ENCODE peak calls at places on chromosomes 4 and X, in ten cellular contexts. J is cardiac muscle cell, D is HepG2, U is H1, V is mucosa of descending colon, C is BE2C, M is uterus, Q is tibial nerve, N is ovary, I is fibroblast of lung. Z is an unnamed sample.

GRCh38 chrX:23332101-23332887 is 2.4 kb upstream of the PTCHD1 start:
- DNase-seq in J (peak; percentile 21), D (no peak), U (no peak), V (no peak), C (no peak), M (no peak), Q (no peak), N (no peak), I (peak; percentile 0), Z (no peak)

GRCh38 chr4:173237152-173237551 is 68.5 kb downstream of the GALNT7 start:
- DNase-seq in J (no peak), D (no peak), U (no peak), V (no peak), C (no peak), M (no peak), Q (no peak), N (no peak), I (no peak), Z (no peak)

GRCh38 chr4:89111833-89112563 is 665 bp downstream of the TIGD2 start:
- DNase-seq in J (peak; percentile 35), D (peak; percentile 97), U (no peak), V (peak; percentile 29), C (no peak), M (no peak), Q (no peak), N (no peak), I (peak; percentile 97), Z (no peak)

GRCh38 chrX:9333873-9334272 is 131.0 kb upstream of the TBL1X start:
- DNase-seq in J (no peak), D (no peak), U (no peak), V (no peak), C (no peak), M (no peak), Q (no peak), N (no peak), I (no peak), Z (no peak)

GRCh38 chrX:40827331-40827730 is 92.0 kb upstream of the MED14 start:
- DNase-seq in J (no peak), D (no peak), U (no peak), V (no peak), C (no peak), M (no peak), Q (no peak), N (no peak), I (no peak), Z (no peak)

GRCh38 chrX:146396409-146396808 is 413.2 kb upstream of the CXorf51B start:
- DNase-seq in J (peak; percentile 4), D (no peak), U (no peak), V (no peak), C (no peak), M (no peak), Q (no peak), N (no peak), I (no peak), Z (no peak)

GRCh38 chr4:6272863-6273660 is 3.4 kb downstream of the WFS1 start:
- DNase-seq in J (peak; percentile 26), D (peak; percentile 70), U (no peak), V (no peak), C (peak; percentile 84), M (no peak), Q (no peak), N (peak; percentile 53), I (peak; percentile 65), Z (no peak)

GRCh38 chr4:185464184-185464583 is 7.3 kb downstream of the CCDC110 start:
- DNase-seq in J (peak; percentile 28), D (no peak), U (no peak), V (no peak), C (no peak), M (no peak), Q (no peak), N (no peak), I (no peak), Z (no peak)

GRCh38 chrX:130125090-130125489 is 14.8 kb upstream of the ELF4 start:
- DNase-seq in J (no peak), D (no peak), U (no peak), V (no peak), C (peak; percentile 51), M (peak; percentile 49), Q (peak; percentile 50), N (peak; percentile 31), I (peak; percentile 74), Z (no peak)

GRCh38 chr4:168654206-168655174 is 157.6 kb downstream of the PALLD start:
- DNase-seq in J (no peak), D (no peak), U (no peak), V (peak; percentile 86), C (no peak), M (no peak), Q (no peak), N (no peak), I (no peak), Z (no peak)

GRCh38 chr4:141311805-141312204 is 91.1 kb downstream of the ZNF330 start:
- DNase-seq in J (no peak), D (no peak), U (no peak), V (no peak), C (no peak), M (no peak), Q (no peak), N (no peak), I (no peak), Z (no peak)

GRCh38 chrX:74788545-74789086 is 136.6 kb downstream of the NEXMIF start:
- DNase-seq in J (no peak), D (no peak), U (no peak), V (peak; percentile 1), C (no peak), M (no peak), Q (no peak), N (no peak), I (no peak), Z (no peak)

GRCh38 chrX:130173190-130173895 is 1.6 kb downstream of the RAB33A start:
- DNase-seq in J (no peak), D (no peak), U (no peak), V (peak; percentile 45), C (no peak), M (peak; percentile 63), Q (peak; percentile 30), N (peak; percentile 52), I (peak; percentile 93), Z (no peak)

DNA sequence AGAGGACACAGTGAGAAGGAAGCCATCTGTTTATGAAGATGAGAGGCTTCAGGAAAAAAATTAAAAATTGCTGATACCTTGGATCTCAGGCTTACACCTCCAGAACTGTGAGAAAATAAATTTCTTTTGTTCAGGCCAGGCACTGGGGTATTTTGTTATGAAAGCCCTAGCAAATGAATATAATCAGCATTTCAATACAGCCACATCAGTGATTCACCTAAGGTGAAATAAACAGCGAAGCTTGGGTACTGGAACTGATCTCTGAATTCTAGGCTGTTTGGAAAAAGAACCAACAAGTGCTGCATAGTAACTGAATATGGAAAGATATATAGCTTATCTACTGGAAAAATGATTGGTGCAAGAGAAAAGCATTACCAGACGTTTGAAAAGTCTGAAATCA is 88.5 kb downstream of the PDS5A start:
- DNase-seq in J (no peak), D (no peak), U (no peak), V (no peak), C (no peak), M (no peak), Q (no peak), N (no peak), I (no peak), Z (peak; percentile 9)
- H3K36me3 ChIP-seq in J (peaks cover 41% of the 10 kb centered on the region), D (peaks cover 4% of the 10 kb centered on the region), U (no peaks in the 10 kb centered on the region), V (no peaks in the 10 kb centered on the region), C (peaks cover 37% of the 10 kb centered on the region), M (no peaks in the 10 kb centered on the region), Q (peaks cover 4% of the 10 kb centered on the region), N (no peaks in the 10 kb centered on the region), I (no peaks in the 10 kb centered on the region), Z (no peaks in the 10 kb centered on the region)

GRCh38 chrX:275967-276587 is 5.1 kb upstream of the PLCXD1 start:
- DNase-seq in J (peak; percentile 73), D (peak; percentile 73), U (no peak), V (peak; percentile 85), C (peak; percentile 35), M (peak; percentile 34), Q (peak; percentile 69), N (no peak), I (peak; percentile 21), Z (peak; percentile 54)

GRCh38 chrX:274904-275475 is 6.2 kb upstream of the PLCXD1 start:
- DNase-seq in J (no peak), D (peak; percentile 67), U (no peak), V (peak; percentile 58), C (no peak), M (no peak), Q (no peak), N (no peak), I (no peak), Z (peak; percentile 47)

GRCh38 chrX:275476-275966 is 5.7 kb upstream of the PLCXD1 start:
- DNase-seq in J (no peak), D (no peak), U (no peak), V (peak; percentile 10), C (no peak), M (no peak), Q (no peak), N (no peak), I (no peak), Z (no peak)

GRCh38 chrX:281166-281999 is at the start of gene PLCXD1:
- DNase-seq in J (peak; percentile 73), D (peak; percentile 85), U (peak; percentile 75), V (peak; percentile 47), C (peak; percentile 38), M (peak; percentile 25), Q (peak; percentile 5), N (no peak), I (peak; percentile 66), Z (peak; percentile 63)

DNA sequence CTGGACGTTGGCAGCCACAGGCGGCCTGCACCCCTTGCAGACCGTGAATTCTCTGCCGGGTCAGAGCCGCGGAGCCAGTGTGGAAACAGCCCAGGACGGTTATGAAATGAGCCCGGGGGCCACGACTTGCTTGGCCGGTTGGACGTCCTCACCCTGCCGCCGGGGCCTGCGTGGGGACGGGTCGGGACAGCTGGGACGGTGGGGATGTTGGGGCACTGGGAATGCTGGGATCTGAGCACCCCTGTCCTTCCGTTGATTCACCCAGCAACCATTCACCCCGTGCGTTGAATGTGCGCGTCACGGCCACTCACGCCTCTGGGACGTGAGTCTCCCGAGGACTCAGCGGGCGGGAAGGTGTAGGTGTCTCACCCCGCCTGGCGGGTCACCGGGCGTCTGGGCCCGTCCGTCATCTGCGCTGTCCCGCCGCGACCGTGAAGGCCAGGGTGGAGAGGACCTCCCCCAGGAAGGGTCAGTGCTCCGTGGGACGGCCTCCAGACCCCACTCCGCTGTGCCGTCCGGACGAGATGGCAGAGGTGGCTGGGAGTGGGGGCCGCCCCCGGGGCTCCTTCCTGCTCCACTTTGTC is 4.5 kb upstream of the PLCXD1 start:
- DNase-seq in J (no peak), D (no peak), U (no peak), V (peak; percentile 28), C (no peak), M (no peak), Q (no peak), N (no peak), I (peak; percentile 42), Z (no peak)
- H3K4me3 ChIP-seq in J (peak overlapping the region; percentile 24), D (peak overlapping the region; percentile 100), U (peak overlapping the region; percentile 76), V (peak overlapping the region; percentile 54), C (peak overlapping the region; percentile 37), M (peak overlapping the region; percentile 23), Q (peak overlapping the region; percentile 55), N (peak overlapping the region; percentile 36), I (peak overlapping the region; percentile 58), Z (peak overlapping the region; percentile 58)

GRCh38 chrX:44529315-44529714 is 13.3 kb downstream of the FUNDC1 start:
- DNase-seq in J (no peak), D (no peak), U (no peak), V (no peak), C (no peak), M (no peak), Q (no peak), N (no peak), I (no peak), Z (no peak)
- H3K36me3 ChIP-seq in J (no peaks in the 10 kb centered on the region), D (no peaks in the 10 kb centered on the region), U (no peaks in the 10 kb centered on the region), V (no peaks in the 10 kb centered on the region), C (no peaks in the 10 kb centered on the region), M (no peaks in the 10 kb centered on the region), Q (no peaks in the 10 kb centered on the region), N (no peaks in the 10 kb centered on the region), I (no peaks in the 10 kb centered on the region), Z (no peaks in the 10 kb centered on the region)

GRCh38 chr4:8439168-8439567 is 1.4 kb downstream of the ACOX3 start:
- DNase-seq in J (no peak), D (no peak), U (no peak), V (no peak), C (no peak), M (no peak), Q (no peak), N (peak; percentile 58), I (peak; percentile 57), Z (no peak)
- H3K4me3 ChIP-seq in J (no peak overlapping the region), D (peak overlapping the region; percentile 97), U (no peak overlapping the region), V (no peak overlapping the region), C (peak overlapping the region; percentile 96), M (no peak overlapping the region), Q (no peak overlapping the region), N (no peak overlapping the region), I (peak overlapping the region; percentile 70), Z (no peak overlapping the region)